ENCODE peak calls at places on chromosomes 3 and 15, in nine cellular contexts. Z is heart left ventricle, D is brain microvascular endothelial cell, P is psoas muscle, L is BJ, Y is transverse colon, G is epithelial cell of esophagus, B is stomach, T is suprapubic skin. E is an unnamed sample.

GRCh38 chr15:62928242-62928995 is 114.1 kb upstream of the TPM1 start:
- DNase-seq in Y (no peak), G (peak), T (no peak), Z (peak), B (no peak), L (peak), P (no peak), D (peak), E (peak)

GRCh38 chr15:37038716-37039106 is 61.6 kb downstream of the MEIS2 start:
- DNase-seq in B (no peak), T (no peak), Y (no peak), P (no peak), Z (no peak), G (no peak), L (no peak), D (no peak), E (no peak)

GRCh38 chr3:182235504-182235903 is 523.8 kb downstream of the SOX2 start:
- DNase-seq in G (no peak), L (no peak), T (no peak), Z (no peak), D (no peak), Y (no peak), P (no peak), B (no peak), E (no peak)

GRCh38 chr3:58580826-58581327 is 3.7 kb upstream of the FAM107A start:
- DNase-seq in Z (no peak), L (no peak), T (no peak), G (peak), B (no peak), P (no peak), D (no peak), Y (no peak), E (no peak)

GRCh38 chr15:52658955-52659354 is 20.2 kb downstream of the ATOSA start:
- DNase-seq in T (no peak), G (peak), Y (no peak), D (no peak), Z (no peak), P (no peak), L (no peak), B (no peak), E (peak)

GRCh38 chr15:39530446-39531342 is 50.2 kb upstream of the THBS1 start:
- DNase-seq in B (no peak), Z (no peak), P (no peak), T (no peak), D (no peak), G (no peak), Y (no peak), L (peak), E (peak)

GRCh38 chr3:143442761-143443477 is 323.3 kb downstream of the CHST2 start:
- DNase-seq in P (no peak), Y (no peak), G (no peak), D (no peak), Z (no peak), B (no peak), L (no peak), T (no peak), E (peak)

GRCh38 chr15:31292391-31293020 is 34.1 kb upstream of the KLF13 start:
- DNase-seq in G (no peak), L (no peak), Y (no peak), D (no peak), P (no peak), T (no peak), Z (peak), B (peak), E (no peak)

GRCh38 chr15:88419830-88420229 is 47.4 kb downstream of the MRPL46 start:
- DNase-seq in Z (no peak), B (no peak), P (no peak), G (peak), T (no peak), D (no peak), L (no peak), Y (no peak), E (peak)

GRCh38 chr15:98592136-98592535 is 56.2 kb upstream of the IGF1R start:
- DNase-seq in D (no peak), L (no peak), T (peak), Y (no peak), Z (no peak), G (no peak), P (no peak), B (peak), E (no peak)

GRCh38 chr15:42919794-42920280 is 741 bp downstream of the TTBK2 start:
- DNase-seq in B (no peak), T (no peak), P (no peak), G (peak), D (peak), Z (no peak), L (no peak), Y (peak), E (peak)

GRCh38 chr3:67094769-67095168 is 96.7 kb downstream of the KBTBD8 start:
- DNase-seq in Z (no peak), T (no peak), Y (no peak), B (no peak), L (no peak), G (peak), D (no peak), P (no peak), E (no peak)

GRCh38 chr3:46934508-46935167 is 41.9 kb downstream of the CCDC12 start:
- DNase-seq in P (peak), Y (no peak), B (no peak), L (no peak), D (no peak), T (no peak), Z (peak), G (peak), E (peak)

GRCh38 chr3:167843886-167844285 is 108.4 kb downstream of the SERPINI1 start:
- DNase-seq in D (no peak), P (no peak), B (no peak), Y (no peak), G (no peak), L (no peak), Z (no peak), T (no peak), E (no peak)

GRCh38 chr3:170471149-170471548 is 52.5 kb downstream of the CLDN11 start:
- DNase-seq in Z (no peak), T (no peak), L (no peak), P (no peak), Y (no peak), D (no peak), G (no peak), B (no peak), E (no peak)

GRCh38 chr15:80569656-80570055 is 125.5 kb upstream of the ABHD17C start:
- DNase-seq in L (no peak), Y (no peak), P (no peak), B (no peak), T (peak), Z (no peak), D (no peak), G (no peak), E (no peak)

GRCh38 chr3:141456328-141456689 is 30.5 kb upstream of the RASA2 start:
- DNase-seq in T (no peak), P (no peak), Z (no peak), D (peak), Y (no peak), L (peak), B (no peak), G (peak), E (peak)

DNA sequence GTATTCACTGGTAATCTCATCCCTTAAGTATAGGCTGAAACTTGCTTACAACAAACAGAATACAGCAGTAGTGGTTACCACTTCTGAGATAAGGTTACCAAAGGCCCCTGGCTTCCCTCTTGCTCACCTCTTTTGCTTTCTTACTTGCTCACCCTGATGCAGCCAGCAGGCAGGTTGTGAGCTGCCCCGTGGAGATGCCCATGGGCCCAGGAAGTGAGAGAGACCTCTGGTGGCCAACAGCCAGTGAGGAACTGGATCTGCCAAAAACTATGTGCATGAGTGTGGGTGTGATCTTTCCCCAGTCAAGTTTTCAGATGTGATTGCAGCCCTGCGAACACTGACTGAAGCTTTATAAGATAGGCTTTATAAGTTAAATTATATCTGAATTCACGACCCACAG is 48.7 kb downstream of the NMNAT3 start:
- DNase-seq in Y (peak), D (peak), P (no peak), T (no peak), Z (no peak), L (no peak), B (no peak), G (peak), E (peak)
- TF ChIP-seq CTCF in Y (no peak), D (peak), P (no peak), T (no peak), Z (no peak), L (peak), B (no peak), G (peak), E (peak)

DNA sequence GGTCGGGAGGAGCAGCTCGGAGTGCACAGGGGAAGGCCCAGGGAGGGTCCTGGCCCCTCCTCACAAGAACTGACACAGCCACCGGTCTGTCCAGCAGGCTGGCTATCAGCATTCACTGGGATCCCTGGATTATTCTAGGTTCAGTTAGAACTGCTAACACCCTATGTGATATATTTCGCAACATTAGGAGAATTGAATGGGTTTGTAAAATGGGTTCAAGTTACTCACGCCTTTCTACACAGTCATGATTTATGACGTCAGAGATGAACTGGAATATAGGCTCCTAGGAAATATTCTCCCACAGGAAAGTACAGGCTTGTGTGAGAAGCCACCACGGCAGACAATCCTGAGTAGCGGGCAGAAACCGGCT is 972 bp upstream of the BSN start:
- DNase-seq in Z (no peak), Y (no peak), B (no peak), T (no peak), P (no peak), L (no peak), G (peak), D (no peak), E (peak)
- H3K4me3 ChIP-seq in Z (peak), Y (peak), B (peak), T (peak), P (peak), L (peak), G (no peak), D (no peak), E (no peak)

GRCh38 chr3:129162729-129163579 is 2.1 kb upstream of the ISY1 start:
- DNase-seq in D (no peak), Y (no peak), G (no peak), P (no peak), L (no peak), T (no peak), Z (no peak), B (no peak), E (no peak)
- TF ChIP-seq CTCF in D (peak), Y (no peak), G (peak), P (no peak), L (peak), T (no peak), Z (no peak), B (no peak), E (peak)

DNA sequence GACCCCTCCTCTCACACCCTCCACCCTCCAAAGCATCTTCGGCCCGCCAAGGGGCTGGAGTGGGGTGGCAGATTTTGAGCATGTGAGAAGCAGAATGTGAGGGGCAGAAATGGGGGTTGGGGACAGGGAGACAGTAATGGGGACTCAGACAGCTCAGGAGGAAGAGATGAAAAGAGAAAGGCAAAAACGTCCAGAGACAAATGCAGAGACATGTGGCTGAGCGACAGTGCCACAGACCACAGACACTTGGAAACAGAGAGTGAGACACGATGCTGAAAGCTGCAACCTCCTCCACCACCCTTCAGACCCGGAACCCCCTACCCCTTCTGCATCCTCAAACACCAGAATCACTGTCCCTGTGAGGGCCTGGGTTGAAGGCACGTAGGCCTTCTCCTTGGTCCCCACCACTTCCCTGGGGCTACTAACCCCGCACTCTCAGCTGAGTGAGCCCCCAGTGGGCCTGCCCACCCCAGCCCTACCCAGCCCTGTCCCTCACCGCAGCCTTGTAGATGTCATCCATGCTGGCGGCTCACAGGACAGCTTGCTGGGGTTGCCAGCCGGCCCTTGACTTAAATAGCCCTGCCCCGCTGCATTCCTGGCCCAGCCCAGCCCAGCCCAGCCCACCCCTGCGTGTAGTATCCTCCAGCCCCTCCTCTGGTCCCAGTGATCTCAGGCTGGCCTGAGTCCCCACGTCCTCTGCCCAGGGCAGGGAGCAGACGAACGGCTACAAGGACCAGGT is at the start of gene TNNC1:
- DNase-seq in D (no peak), Z (peak), Y (peak), B (peak), L (no peak), T (no peak), G (no peak), P (peak), E (no peak)
- H3K4me3 ChIP-seq in D (no peak), Z (peak), Y (peak), B (peak), L (no peak), T (peak), G (peak), P (peak), E (peak)

DNA sequence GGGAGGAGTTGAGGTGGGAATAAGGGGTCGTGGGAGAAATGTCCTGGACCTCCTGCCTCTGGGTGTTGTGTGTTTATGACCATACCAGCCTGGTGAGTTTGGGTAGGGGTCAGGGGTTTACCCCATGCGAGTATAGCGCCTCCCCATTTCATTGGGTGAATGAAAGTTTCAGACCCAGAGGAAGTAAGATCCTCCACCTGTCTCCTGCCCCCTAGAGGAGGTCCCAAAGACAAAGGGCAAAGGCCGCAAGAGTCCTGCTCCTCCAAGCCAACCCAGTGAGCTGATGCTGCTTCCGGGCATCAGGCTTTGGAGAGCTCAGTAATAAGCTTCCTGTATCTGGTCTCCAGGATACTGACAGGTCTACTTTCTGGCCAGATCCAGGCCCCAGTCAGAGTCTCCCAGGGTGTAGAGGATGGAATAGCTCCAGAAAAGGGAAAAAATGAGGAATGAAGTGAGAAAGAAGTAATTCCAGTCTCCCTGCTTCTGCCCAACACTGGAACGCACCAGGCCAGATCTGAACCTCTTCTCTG is 6.4 kb upstream of the TBC1D21 start:
- DNase-seq in D (no peak), L (no peak), P (no peak), Z (no peak), T (no peak), Y (no peak), G (no peak), B (no peak), E (no peak)
- TF ChIP-seq CTCF in D (no peak), L (no peak), P (no peak), Z (no peak), T (no peak), Y (no peak), G (no peak), B (no peak), E (no peak)

GRCh38 chr3:194057570-194058188 is 78.3 kb upstream of the HES1 start:
- DNase-seq in P (no peak), B (no peak), Z (no peak), T (no peak), Y (no peak), D (no peak), L (no peak), G (no peak), E (no peak)

GRCh38 chr3:194061421-194062029 is 74.4 kb upstream of the HES1 start:
- DNase-seq in L (no peak), P (no peak), Y (no peak), G (no peak), T (no peak), D (no peak), B (no peak), Z (no peak), E (no peak)

GRCh38 chr3:194056731-194057415 is 79.1 kb upstream of the HES1 start:
- DNase-seq in L (no peak), B (no peak), Y (no peak), T (no peak), G (peak), Z (no peak), D (no peak), P (no peak), E (peak)

GRCh38 chr3:194054941-194055340 is 81.0 kb upstream of the HES1 start:
- DNase-seq in Y (no peak), P (no peak), G (no peak), B (no peak), Z (no peak), T (no peak), L (no peak), D (no peak), E (no peak)

GRCh38 chr3:194058189-194058571 is 77.8 kb upstream of the HES1 start:
- DNase-seq in Y (peak), D (no peak), Z (peak), P (peak), G (peak), B (peak), L (no peak), T (no peak), E (peak)
- H3K4me3 ChIP-seq in Y (peak), D (peak), Z (peak), P (peak), G (no peak), B (peak), L (no peak), T (peak), E (no peak)

DNA sequence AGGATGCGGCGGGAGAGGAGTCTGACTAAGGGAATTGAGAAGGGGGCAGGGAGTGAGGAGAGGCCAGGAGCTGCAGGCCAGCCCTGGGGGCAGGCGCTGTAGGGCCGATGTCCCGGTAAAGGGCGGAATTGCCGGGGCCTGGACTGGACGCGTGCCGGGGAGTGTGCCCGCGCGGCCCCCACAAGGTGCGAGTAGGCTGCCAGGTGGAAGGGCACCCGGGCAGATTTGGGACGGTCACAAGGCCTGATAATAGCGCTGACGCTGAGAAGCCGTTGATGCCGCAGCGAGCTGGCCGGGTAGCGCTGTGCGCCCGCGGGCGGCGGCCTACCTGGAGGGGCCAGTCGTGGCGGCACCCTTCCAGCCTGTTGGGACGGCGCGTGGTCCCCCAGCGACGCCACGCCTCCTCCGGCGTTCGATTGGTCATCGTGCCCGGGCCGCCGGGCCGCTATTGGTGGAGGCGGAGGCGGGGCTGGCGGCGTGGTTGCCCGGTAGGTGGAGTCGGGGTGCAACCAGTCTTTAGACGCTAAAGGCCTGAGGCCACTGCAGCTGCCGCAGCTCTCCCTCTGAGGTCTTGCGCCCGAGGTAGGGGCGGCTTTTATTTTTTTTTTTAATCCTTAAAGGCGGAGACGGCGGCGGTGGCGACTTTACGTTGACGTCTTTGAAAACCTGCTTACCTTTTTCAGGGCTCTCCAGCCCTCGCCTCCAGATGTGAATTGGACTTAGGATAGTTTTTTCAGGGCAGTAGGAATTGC is 919 bp downstream of the SLC25A38 start:
- DNase-seq in Y (peak), D (peak), P (peak), Z (peak), B (peak), G (peak), L (peak), T (peak), E (peak)
- TF ChIP-seq CTCF in Y (no peak), D (no peak), P (no peak), Z (no peak), B (no peak), G (no peak), L (peak), T (peak), E (no peak)

DNA sequence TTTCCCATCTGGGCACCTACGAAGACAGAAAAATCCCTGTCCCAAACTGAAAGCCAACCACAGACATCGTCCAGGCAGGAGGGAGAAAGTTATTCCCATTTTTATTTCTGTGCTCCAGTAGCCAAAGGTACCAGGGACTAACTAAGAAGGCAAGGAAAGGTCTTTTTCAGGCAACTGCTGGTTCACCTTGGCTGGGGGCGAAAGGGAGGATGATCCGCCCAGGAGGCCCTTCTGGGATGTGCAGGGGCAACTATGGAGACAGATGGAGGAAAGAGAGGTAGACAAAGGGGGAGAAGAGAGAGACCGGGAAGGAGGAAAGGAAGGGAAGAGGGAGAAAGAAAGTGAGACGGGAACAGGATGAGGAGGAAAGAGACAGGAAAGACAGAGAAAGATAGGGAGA is 13.3 kb downstream of the WNT5A start:
- DNase-seq in Y (no peak), Z (no peak), T (no peak), G (no peak), P (no peak), D (no peak), L (no peak), B (no peak), E (no peak)
- H3K4me3 ChIP-seq in Y (no peak), Z (no peak), T (no peak), G (no peak), P (no peak), D (no peak), L (peak), B (no peak), E (no peak)

E was measured in bronchial epithelial cell.